ENCODE peak calls at places on chromosomes 11 and 22, in five cellular contexts. One of them, this sample, is unnamed.

GRCh38 chr11:19992162-19992561 is 168.1 kb downstream of the DBX1 start:
- DNase-seq in cardiac muscle cell: no peak
- DNase-seq in CD8-positive, alpha-beta memory T cell: no peak
- DNase-seq in OCI-LY7: no peak
- DNase-seq in RWPE1: no peak
- DNase-seq in this sample: no peak

GRCh38 chr11:94504689-94505293 is 7.5 kb upstream of the C11orf97 start:
- DNase-seq in cardiac muscle cell: peak; percentile 69
- DNase-seq in CD8-positive, alpha-beta memory T cell: no peak
- DNase-seq in OCI-LY7: peak; percentile 64
- DNase-seq in RWPE1: peak; percentile 49
- DNase-seq in this sample: no peak

GRCh38 chr11:113458189-113458588 is 17.0 kb downstream of the DRD2 start:
- DNase-seq in cardiac muscle cell: no peak
- DNase-seq in CD8-positive, alpha-beta memory T cell: no peak
- DNase-seq in OCI-LY7: no peak
- DNase-seq in RWPE1: no peak
- DNase-seq in this sample: no peak

GRCh38 chr22:21009638-21010425 is 5.1 kb upstream of the P2RX6 start:
- DNase-seq in cardiac muscle cell: peak; percentile 63
- DNase-seq in CD8-positive, alpha-beta memory T cell: no peak
- DNase-seq in OCI-LY7: peak; percentile 62
- DNase-seq in RWPE1: no peak
- DNase-seq in this sample: peak; percentile 10

GRCh38 chr11:5507586-5508305 is 2.0 kb downstream of the UBQLN3 start:
- DNase-seq in cardiac muscle cell: no peak
- DNase-seq in CD8-positive, alpha-beta memory T cell: no peak
- DNase-seq in OCI-LY7: no peak
- DNase-seq in RWPE1: no peak
- DNase-seq in this sample: no peak

GRCh38 chr11:111417766-111418435 is 38.8 kb upstream of the POU2AF1 start:
- DNase-seq in cardiac muscle cell: peak; percentile 60
- DNase-seq in CD8-positive, alpha-beta memory T cell: no peak
- DNase-seq in OCI-LY7: peak; percentile 85
- DNase-seq in RWPE1: no peak
- DNase-seq in this sample: no peak

GRCh38 chr11:2675540-2675939 is 24.3 kb downstream of the KCNQ1OT1 start:
- DNase-seq in cardiac muscle cell: no peak
- DNase-seq in CD8-positive, alpha-beta memory T cell: no peak
- DNase-seq in OCI-LY7: no peak
- DNase-seq in RWPE1: no peak
- DNase-seq in this sample: no peak

GRCh38 chr22:42344391-42344861 is 74.0 kb upstream of the TCF20 start:
- DNase-seq in cardiac muscle cell: peak; percentile 46
- DNase-seq in CD8-positive, alpha-beta memory T cell: no peak
- DNase-seq in OCI-LY7: no peak
- DNase-seq in RWPE1: no peak
- DNase-seq in this sample: no peak

GRCh38 chr22:24977370-24978230 is 25.1 kb downstream of the KIAA1671 start:
- DNase-seq in cardiac muscle cell: peak; percentile 41
- DNase-seq in CD8-positive, alpha-beta memory T cell: no peak
- DNase-seq in OCI-LY7: no peak
- DNase-seq in RWPE1: no peak
- DNase-seq in this sample: no peak

GRCh38 chr11:112273066-112273465 is 12.4 kb upstream of the PLET1 start:
- DNase-seq in cardiac muscle cell: no peak
- DNase-seq in CD8-positive, alpha-beta memory T cell: no peak
- DNase-seq in OCI-LY7: no peak
- DNase-seq in RWPE1: no peak
- DNase-seq in this sample: no peak

GRCh38 chr22:20118572-20119020 is 1.6 kb upstream of the TRMT2A start:
- DNase-seq in cardiac muscle cell: no peak
- DNase-seq in CD8-positive, alpha-beta memory T cell: peak; percentile 21
- DNase-seq in OCI-LY7: no peak
- DNase-seq in RWPE1: no peak
- DNase-seq in this sample: no peak

GRCh38 chr22:24486501-24486921 is 8.6 kb upstream of the UPB1 start:
- DNase-seq in cardiac muscle cell: peak; percentile 63
- DNase-seq in CD8-positive, alpha-beta memory T cell: no peak
- DNase-seq in OCI-LY7: no peak
- DNase-seq in RWPE1: peak; percentile 45
- DNase-seq in this sample: peak; percentile 67

GRCh38 chr11:11207428-11207827 is 145.6 kb downstream of the CSNK2A3 start:
- DNase-seq in cardiac muscle cell: no peak
- DNase-seq in CD8-positive, alpha-beta memory T cell: no peak
- DNase-seq in OCI-LY7: no peak
- DNase-seq in RWPE1: no peak
- DNase-seq in this sample: no peak

GRCh38 chr11:107859459-107860239 is 1.1 kb upstream of the SLC35F2 start:
- DNase-seq in cardiac muscle cell: peak; percentile 18
- DNase-seq in CD8-positive, alpha-beta memory T cell: no peak
- DNase-seq in OCI-LY7: peak; percentile 53
- DNase-seq in RWPE1: peak; percentile 42
- DNase-seq in this sample: no peak

GRCh38 chr11:45655831-45656230 is 9.6 kb downstream of the CHST1 start:
- DNase-seq in cardiac muscle cell: no peak
- DNase-seq in CD8-positive, alpha-beta memory T cell: no peak
- DNase-seq in OCI-LY7: no peak
- DNase-seq in RWPE1: no peak
- DNase-seq in this sample: no peak

GRCh38 chr11:61071208-61071681 is 31.0 kb upstream of the CD5 start:
- DNase-seq in cardiac muscle cell: no peak
- DNase-seq in CD8-positive, alpha-beta memory T cell: peak; percentile 83
- DNase-seq in OCI-LY7: peak; percentile 72
- DNase-seq in RWPE1: no peak
- DNase-seq in this sample: no peak

GRCh38 chr11:64104632-64105031 is 61.3 kb downstream of the MACROD1 start:
- DNase-seq in cardiac muscle cell: no peak
- DNase-seq in CD8-positive, alpha-beta memory T cell: no peak
- DNase-seq in OCI-LY7: no peak
- DNase-seq in RWPE1: no peak
- DNase-seq in this sample: no peak

GRCh38 chr11:117911694-117912093 is 17.5 kb downstream of the TMPRSS13 start:
- DNase-seq in cardiac muscle cell: no peak
- DNase-seq in CD8-positive, alpha-beta memory T cell: no peak
- DNase-seq in OCI-LY7: no peak
- DNase-seq in RWPE1: no peak
- DNase-seq in this sample: no peak

GRCh38 chr22:38935023-38935422 is 22.4 kb upstream of the APOBEC3A start:
- DNase-seq in cardiac muscle cell: no peak
- DNase-seq in CD8-positive, alpha-beta memory T cell: no peak
- DNase-seq in OCI-LY7: no peak
- DNase-seq in RWPE1: peak; percentile 40
- DNase-seq in this sample: peak; percentile 67

GRCh38 chr11:68523743-68524142 is 63.2 kb downstream of the PPP6R3 start:
- DNase-seq in cardiac muscle cell: no peak
- DNase-seq in CD8-positive, alpha-beta memory T cell: no peak
- DNase-seq in OCI-LY7: no peak
- DNase-seq in RWPE1: no peak
- DNase-seq in this sample: no peak

GRCh38 chr22:32967285-32968101 is 90.7 kb downstream of the SYN3 start:
- DNase-seq in cardiac muscle cell: no peak
- DNase-seq in CD8-positive, alpha-beta memory T cell: no peak
- DNase-seq in OCI-LY7: no peak
- DNase-seq in RWPE1: no peak
- DNase-seq in this sample: no peak

GRCh38 chr11:124865902-124866851 is 945 bp downstream of the ROBO3 start:
- DNase-seq in cardiac muscle cell: peak; percentile 41
- DNase-seq in CD8-positive, alpha-beta memory T cell: peak; percentile 56
- DNase-seq in OCI-LY7: no peak
- DNase-seq in RWPE1: peak; percentile 49
- DNase-seq in this sample: no peak

GRCh38 chr22:28015676-28016601 is 96.9 kb upstream of the PITPNB start:
- DNase-seq in cardiac muscle cell: peak; percentile 45
- DNase-seq in CD8-positive, alpha-beta memory T cell: no peak
- DNase-seq in OCI-LY7: no peak
- DNase-seq in RWPE1: no peak
- DNase-seq in this sample: no peak

GRCh38 chr11:118156531-118157185 is 4.0 kb upstream of the SCN4B start:
- DNase-seq in cardiac muscle cell: no peak
- DNase-seq in CD8-positive, alpha-beta memory T cell: peak; percentile 66
- DNase-seq in OCI-LY7: no peak
- DNase-seq in RWPE1: no peak
- DNase-seq in this sample: no peak

GRCh38 chr11:75508051-75508561 is 17.6 kb downstream of the GDPD5 start:
- DNase-seq in cardiac muscle cell: no peak
- DNase-seq in CD8-positive, alpha-beta memory T cell: peak; percentile 70
- DNase-seq in OCI-LY7: peak; percentile 74
- DNase-seq in RWPE1: no peak
- DNase-seq in this sample: no peak

GRCh38 chr11:94750319-94751215 is 17.6 kb upstream of the AMOTL1 start:
- DNase-seq in cardiac muscle cell: no peak
- DNase-seq in CD8-positive, alpha-beta memory T cell: no peak
- DNase-seq in OCI-LY7: no peak
- DNase-seq in RWPE1: no peak
- DNase-seq in this sample: no peak

GRCh38 chr11:1207451-1208360 is 15.2 kb upstream of the MUC5B start:
- DNase-seq in cardiac muscle cell: no peak
- DNase-seq in CD8-positive, alpha-beta memory T cell: peak; percentile 44
- DNase-seq in OCI-LY7: no peak
- DNase-seq in RWPE1: no peak
- DNase-seq in this sample: no peak

GRCh38 chr11:65593518-65594414 is 1.8 kb downstream of the KCNK7 start:
- DNase-seq in cardiac muscle cell: peak; percentile 44
- DNase-seq in CD8-positive, alpha-beta memory T cell: peak; percentile 66
- DNase-seq in OCI-LY7: peak; percentile 53
- DNase-seq in RWPE1: no peak
- DNase-seq in this sample: no peak

GRCh38 chr22:28052818-28053217 is 133.8 kb upstream of the PITPNB start:
- DNase-seq in cardiac muscle cell: no peak
- DNase-seq in CD8-positive, alpha-beta memory T cell: no peak
- DNase-seq in OCI-LY7: no peak
- DNase-seq in RWPE1: no peak
- DNase-seq in this sample: no peak

GRCh38 chr11:46916251-46916650 is 2.1 kb downstream of the LRP4 start:
- DNase-seq in cardiac muscle cell: no peak
- DNase-seq in CD8-positive, alpha-beta memory T cell: no peak
- DNase-seq in OCI-LY7: no peak
- DNase-seq in RWPE1: no peak
- DNase-seq in this sample: no peak

GRCh38 chr22:46618104-46618647 is 2.0 kb upstream of the GRAMD4 start:
- DNase-seq in cardiac muscle cell: no peak
- DNase-seq in CD8-positive, alpha-beta memory T cell: no peak
- DNase-seq in OCI-LY7: no peak
- DNase-seq in RWPE1: no peak
- DNase-seq in this sample: no peak

GRCh38 chr22:39414886-39415285 is 15.3 kb downstream of the TAB1 start:
- DNase-seq in cardiac muscle cell: no peak
- DNase-seq in CD8-positive, alpha-beta memory T cell: no peak
- DNase-seq in OCI-LY7: no peak
- DNase-seq in RWPE1: no peak
- DNase-seq in this sample: no peak

GRCh38 chr11:47052576-47052975 is 116.0 kb downstream of the CSTPP1 start:
- DNase-seq in cardiac muscle cell: no peak
- DNase-seq in CD8-positive, alpha-beta memory T cell: no peak
- DNase-seq in OCI-LY7: no peak
- DNase-seq in RWPE1: no peak
- DNase-seq in this sample: no peak

GRCh38 chr22:20129747-20130014 is 1.9 kb upstream of the ZDHHC8 start:
- DNase-seq in cardiac muscle cell: no peak
- DNase-seq in CD8-positive, alpha-beta memory T cell: no peak
- DNase-seq in OCI-LY7: no peak
- DNase-seq in RWPE1: no peak
- DNase-seq in this sample: no peak

GRCh38 chr11:74950374-74950969 is 1.4 kb downstream of the SPCS2 start:
- DNase-seq in cardiac muscle cell: no peak
- DNase-seq in CD8-positive, alpha-beta memory T cell: no peak
- DNase-seq in OCI-LY7: peak; percentile 63
- DNase-seq in RWPE1: no peak
- DNase-seq in this sample: no peak

GRCh38 chr22:27252282-27253049 is 549.1 kb downstream of the MN1 start:
- DNase-seq in cardiac muscle cell: peak; percentile 94
- DNase-seq in CD8-positive, alpha-beta memory T cell: no peak
- DNase-seq in OCI-LY7: no peak
- DNase-seq in RWPE1: peak; percentile 69
- DNase-seq in this sample: peak; percentile 49

GRCh38 chr11:111945198-111945597 is 8.1 kb downstream of the DIXDC1 start:
- DNase-seq in cardiac muscle cell: no peak
- DNase-seq in CD8-positive, alpha-beta memory T cell: no peak
- DNase-seq in OCI-LY7: no peak
- DNase-seq in RWPE1: no peak
- DNase-seq in this sample: no peak

GRCh38 chr11:68750988-68751325 is 363 bp downstream of the TESMIN start:
- DNase-seq in cardiac muscle cell: no peak
- DNase-seq in CD8-positive, alpha-beta memory T cell: no peak
- DNase-seq in OCI-LY7: no peak
- DNase-seq in RWPE1: no peak
- DNase-seq in this sample: no peak

GRCh38 chr11:67378544-67378943 is 5.1 kb upstream of the CLCF1 start:
- DNase-seq in cardiac muscle cell: no peak
- DNase-seq in CD8-positive, alpha-beta memory T cell: no peak
- DNase-seq in OCI-LY7: no peak
- DNase-seq in RWPE1: no peak
- DNase-seq in this sample: no peak
- H3K27ac ChIP-seq in cardiac muscle cell: no peak overlapping the region
- H3K27ac ChIP-seq in CD8-positive, alpha-beta memory T cell: no peak overlapping the region
- H3K27ac ChIP-seq in OCI-LY7: no peak overlapping the region
- H3K27ac ChIP-seq in RWPE1: peak overlapping the region; percentile 97
- H3K27ac ChIP-seq in this sample: no peak overlapping the region

GRCh38 chr22:43955883-43956286 is 643 bp downstream of the SAMM50 start:
- DNase-seq in cardiac muscle cell: peak; percentile 34
- DNase-seq in CD8-positive, alpha-beta memory T cell: no peak
- DNase-seq in OCI-LY7: peak; percentile 63
- DNase-seq in RWPE1: no peak
- DNase-seq in this sample: no peak

GRCh38 chr22:43955040-43955882 is at the start of gene SAMM50:
- DNase-seq in cardiac muscle cell: peak; percentile 94
- DNase-seq in CD8-positive, alpha-beta memory T cell: peak; percentile 94
- DNase-seq in OCI-LY7: peak; percentile 93
- DNase-seq in RWPE1: peak; percentile 84
- DNase-seq in this sample: peak; percentile 44

GRCh38 chr22:43956805-43957463 is 1.7 kb downstream of the SAMM50 start:
- DNase-seq in cardiac muscle cell: peak; percentile 49
- DNase-seq in CD8-positive, alpha-beta memory T cell: no peak
- DNase-seq in OCI-LY7: no peak
- DNase-seq in RWPE1: no peak
- DNase-seq in this sample: no peak

GRCh38 chr22:43957871-43958270 is 2.6 kb downstream of the SAMM50 start:
- DNase-seq in cardiac muscle cell: peak; percentile 57
- DNase-seq in CD8-positive, alpha-beta memory T cell: no peak
- DNase-seq in OCI-LY7: no peak
- DNase-seq in RWPE1: no peak
- DNase-seq in this sample: no peak

GRCh38 chr22:43956383-43956782 is 1.1 kb downstream of the SAMM50 start:
- DNase-seq in cardiac muscle cell: peak; percentile 14
- DNase-seq in CD8-positive, alpha-beta memory T cell: no peak
- DNase-seq in OCI-LY7: no peak
- DNase-seq in RWPE1: no peak
- DNase-seq in this sample: no peak
- H3K27ac ChIP-seq in cardiac muscle cell: peak overlapping the region; percentile 87
- H3K27ac ChIP-seq in CD8-positive, alpha-beta memory T cell: no peak overlapping the region
- H3K27ac ChIP-seq in OCI-LY7: peak overlapping the region; percentile 49
- H3K27ac ChIP-seq in RWPE1: no peak overlapping the region
- H3K27ac ChIP-seq in this sample: peak overlapping the region; percentile 75

GRCh38 chr22:45524966-45525365 is 22.3 kb downstream of the FBLN1 start:
- DNase-seq in cardiac muscle cell: no peak
- DNase-seq in CD8-positive, alpha-beta memory T cell: no peak
- DNase-seq in OCI-LY7: no peak
- DNase-seq in RWPE1: no peak
- DNase-seq in this sample: no peak
- H3K27ac ChIP-seq in cardiac muscle cell: no peak overlapping the region
- H3K27ac ChIP-seq in CD8-positive, alpha-beta memory T cell: no peak overlapping the region
- H3K27ac ChIP-seq in OCI-LY7: no peak overlapping the region
- H3K27ac ChIP-seq in RWPE1: peak overlapping the region; percentile 4
- H3K27ac ChIP-seq in this sample: no peak overlapping the region

GRCh38 chr11:132960273-132960672 is 572.0 kb downstream of the OPCML start:
- DNase-seq in cardiac muscle cell: no peak
- DNase-seq in CD8-positive, alpha-beta memory T cell: no peak
- DNase-seq in OCI-LY7: no peak
- DNase-seq in RWPE1: no peak
- DNase-seq in this sample: no peak
- H3K27ac ChIP-seq in cardiac muscle cell: no peak overlapping the region
- H3K27ac ChIP-seq in CD8-positive, alpha-beta memory T cell: no peak overlapping the region
- H3K27ac ChIP-seq in OCI-LY7: no peak overlapping the region
- H3K27ac ChIP-seq in RWPE1: no peak overlapping the region
- H3K27ac ChIP-seq in this sample: no peak overlapping the region

This sample was measured in epithelial cell of prostate.